ENCODE peak calls at places on chromosomes 11 and 22, in seven cellular contexts. T is transverse colon, M is PC-9, O is neural crest cell, C is choroid plexus epithelial cell, F is Calu3, A is PC-3. R is an unnamed sample.

GRCh38 chr22:19290400-19291217 is 910 bp downstream of the CLTCL1 start:
- DNase-seq in T (no peak), M (no peak), O (no peak), C (no peak), F (no peak), A (no peak), R (no peak)

GRCh38 chr22:48880749-48881148 is 946.9 kb downstream of the BRD1 start:
- DNase-seq in T (no peak), M (no peak), O (no peak), C (no peak), F (no peak), A (no peak), R (no peak)

GRCh38 chr11:11555228-11555627 is 66.6 kb downstream of the GALNT18 start:
- DNase-seq in T (no peak), M (no peak), O (no peak), C (no peak), F (no peak), A (no peak), R (no peak)

GRCh38 chr11:120229451-120230424 is 10.2 kb upstream of the POU2F3 start:
- DNase-seq in T (no peak), M (no peak), O (no peak), C (peak), F (peak), A (peak), R (no peak)

GRCh38 chr22:23070418-23071162 is at the start of gene GNAZ:
- DNase-seq in T (no peak), M (no peak), O (peak), C (peak), F (no peak), A (no peak), R (no peak)

GRCh38 chr11:112962854-112963367 is 1.7 kb downstream of the NCAM1 start:
- DNase-seq in T (peak), M (no peak), O (peak), C (no peak), F (no peak), A (no peak), R (no peak)

GRCh38 chr11:75031771-75032549 is 43.2 kb downstream of the NEU3 start:
- DNase-seq in T (peak), M (peak), O (peak), C (peak), F (peak), A (peak), R (peak)

GRCh38 chr11:75516886-75517285 is 8.9 kb downstream of the GDPD5 start:
- DNase-seq in T (no peak), M (no peak), O (no peak), C (no peak), F (no peak), A (no peak), R (no peak)

GRCh38 chr11:117010808-117011540 is 87.3 kb downstream of the SIK3 start:
- DNase-seq in T (no peak), M (no peak), O (no peak), C (peak), F (no peak), A (peak), R (peak)

GRCh38 chr11:67195971-67196418 is 70.3 kb upstream of the GRK2 start:
- DNase-seq in T (peak), M (no peak), O (no peak), C (peak), F (no peak), A (peak), R (peak)
- TF ChIP-seq CTCF in T (no peak), M (no peak), O (no peak), C (no peak), F (no peak), A (peak), R (no peak)

GRCh38 chr22:37019309-37020191 is at the start of the genes MPST and TST:
- DNase-seq in T (peak), M (peak), O (peak), C (peak), F (peak), A (peak), R (peak)
- TF ChIP-seq CTCF in T (no peak), M (peak), O (peak), C (no peak), F (peak), A (no peak), R (no peak)

DNA sequence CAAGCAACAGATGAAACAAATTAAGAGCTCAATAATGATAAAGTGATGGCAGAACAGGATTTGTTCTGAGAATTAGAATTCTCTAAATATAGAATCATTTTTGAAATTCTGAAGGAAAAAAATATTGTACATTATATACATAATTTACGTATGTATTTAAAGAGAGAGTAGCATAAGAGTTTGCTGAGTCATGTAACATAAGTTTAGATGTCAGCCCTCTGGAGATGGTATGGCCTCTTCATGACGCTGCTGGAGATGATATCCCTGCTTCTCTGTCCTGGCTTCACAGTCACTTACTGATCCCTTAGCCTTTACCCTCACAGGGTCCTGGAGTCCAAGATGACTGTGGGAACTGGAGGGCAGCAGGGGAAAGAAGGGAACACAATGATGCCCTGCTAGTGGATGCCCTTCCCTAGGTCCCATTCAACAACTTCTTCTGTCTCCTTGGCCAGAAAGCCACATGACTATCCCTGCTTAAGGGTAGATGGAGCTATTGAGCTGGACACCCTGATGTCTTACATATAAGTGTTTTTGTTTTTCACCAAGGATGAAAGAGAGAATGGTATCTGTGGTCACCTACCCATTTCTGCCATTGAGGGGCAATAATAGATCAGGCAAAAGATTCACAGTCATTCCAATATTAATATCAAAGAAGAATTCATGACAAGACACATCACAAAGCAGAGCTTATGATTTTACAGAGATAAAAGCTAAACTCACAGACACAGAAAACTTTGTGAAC is 753.1 kb downstream of the TBC1D22A start:
- DNase-seq in T (no peak), M (no peak), O (no peak), C (no peak), F (no peak), A (peak), R (no peak)
- TF ChIP-seq CTCF in T (no peak), M (peak), O (no peak), C (no peak), F (no peak), A (peak), R (no peak)

GRCh38 chr11:134978388-134979088 is 566.5 kb upstream of the B3GAT1 start:
- DNase-seq in T (no peak), M (no peak), O (no peak), C (peak), F (no peak), A (no peak), R (peak)
- TF ChIP-seq CTCF in T (no peak), M (no peak), O (no peak), C (peak), F (no peak), A (no peak), R (no peak)

DNA sequence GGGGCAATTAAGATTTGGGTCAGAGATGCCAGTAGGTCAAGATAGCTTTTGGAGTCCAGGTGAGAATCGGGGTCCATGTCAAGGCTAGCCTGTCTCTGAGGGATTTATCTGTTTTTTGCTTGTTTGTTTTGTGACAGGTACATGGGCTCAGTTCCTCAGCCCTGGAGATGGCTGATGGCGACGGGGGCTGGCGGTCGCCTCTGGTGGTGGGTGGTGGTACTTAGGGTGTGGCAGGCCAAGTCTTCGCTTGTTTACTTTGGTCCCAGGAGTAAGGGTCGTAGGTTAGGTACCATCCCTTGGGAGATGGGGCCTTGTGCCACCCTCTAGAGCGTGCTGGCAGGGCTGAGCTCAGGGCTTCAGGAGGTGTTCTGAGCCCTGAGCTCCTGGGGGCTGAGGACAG is 4.7 kb downstream of the SLC25A45 start:
- DNase-seq in T (no peak), M (no peak), O (no peak), C (no peak), F (no peak), A (no peak), R (no peak)
- TF ChIP-seq CTCF in T (no peak), M (no peak), O (no peak), C (no peak), F (no peak), A (no peak), R (no peak)

GRCh38 chr11:43925932-43926505 is 16.4 kb upstream of the C11orf96 start:
- DNase-seq in T (no peak), M (no peak), O (no peak), C (no peak), F (no peak), A (no peak), R (no peak)

GRCh38 chr11:43923327-43924111 is 18.9 kb upstream of the C11orf96 start:
- DNase-seq in T (no peak), M (no peak), O (no peak), C (peak), F (no peak), A (peak), R (no peak)

GRCh38 chr11:43925063-43925931 is 17.1 kb upstream of the C11orf96 start:
- DNase-seq in T (no peak), M (no peak), O (no peak), C (peak), F (no peak), A (no peak), R (no peak)

GRCh38 chr11:43922974-43923326 is 19.5 kb upstream of the C11orf96 start:
- DNase-seq in T (no peak), M (no peak), O (no peak), C (no peak), F (no peak), A (no peak), R (no peak)

GRCh38 chr11:43924112-43924855 is 18.2 kb upstream of the C11orf96 start:
- DNase-seq in T (no peak), M (no peak), O (no peak), C (no peak), F (no peak), A (no peak), R (no peak)
- TF ChIP-seq CTCF in T (no peak), M (no peak), O (no peak), C (peak), F (no peak), A (no peak), R (peak)

R was measured in MCF 10A.